ENCODE peak calls at places on chromosomes 5 and 9, in nine cellular contexts. F, D, Z, O, H, M, T, G and A are unnamed samples.
A peak's percentile ranks its signal among the peaks of the same experiment; 100 is the strongest.

GRCh38 chr5:10063997-10064396 is 185.7 kb downstream of the ATPSCKMT start:
- DNase-seq in F (no peak), D (no peak), Z (no peak), O (no peak), H (no peak), M (no peak), T (no peak), G (no peak), A (no peak)

GRCh38 chr9:129566563-129567266 is 54.2 kb downstream of the C9orf50 start:
- DNase-seq in F (no peak), D (no peak), Z (no peak), O (no peak), H (no peak), M (no peak), T (no peak), G (no peak), A (no peak)

GRCh38 chr5:59025734-59026133 is 442.9 kb downstream of the RAB3C start:
- DNase-seq in F (no peak), D (no peak), Z (no peak), O (no peak), H (no peak), M (no peak), T (no peak), G (no peak), A (no peak)

GRCh38 chr5:93705896-93706295 is 35.5 kb downstream of the POU5F2 start:
- DNase-seq in F (peak; percentile 64), D (no peak), Z (no peak), O (no peak), H (no peak), M (no peak), T (no peak), G (no peak), A (no peak)

GRCh38 chr9:35627575-35627974 is 9.4 kb upstream of the CD72 start:
- DNase-seq in F (no peak), D (no peak), Z (no peak), O (no peak), H (no peak), M (peak; percentile 3), T (no peak), G (no peak), A (no peak)

GRCh38 chr9:89598926-89599325 is 5.9 kb upstream of the GADD45G start:
- DNase-seq in F (no peak), D (no peak), Z (no peak), O (no peak), H (no peak), M (no peak), T (no peak), G (no peak), A (no peak)

GRCh38 chr5:141815796-141816180 is 62.4 kb downstream of the PCDH1 start:
- DNase-seq in F (no peak), D (no peak), Z (no peak), O (no peak), H (no peak), M (no peak), T (no peak), G (no peak), A (no peak)

GRCh38 chr9:98491778-98492177 is 217.0 kb downstream of the GABBR2 start:
- DNase-seq in F (peak; percentile 69), D (no peak), Z (no peak), O (no peak), H (no peak), M (no peak), T (no peak), G (no peak), A (no peak)

GRCh38 chr9:69122391-69123141 is 51.5 kb upstream of the TJP2 start:
- DNase-seq in F (peak; percentile 85), D (peak; percentile 69), Z (no peak), O (peak; percentile 65), H (no peak), M (no peak), T (peak; percentile 22), G (no peak), A (no peak)

GRCh38 chr9:120982851-120983250 is 56.3 kb upstream of the TRAF1 start:
- DNase-seq in F (no peak), D (no peak), Z (no peak), O (peak; percentile 11), H (no peak), M (no peak), T (no peak), G (no peak), A (no peak)

GRCh38 chr5:153211052-153211451 is 279.4 kb upstream of the GRIA1 start:
- DNase-seq in F (no peak), D (no peak), Z (no peak), O (no peak), H (no peak), M (no peak), T (no peak), G (no peak), A (no peak)

GRCh38 chr5:13276143-13276542 is 668.3 kb downstream of the DNAH5 start:
- DNase-seq in F (peak; percentile 56), D (no peak), Z (no peak), O (peak; percentile 38), H (no peak), M (no peak), T (no peak), G (no peak), A (no peak)

GRCh38 chr5:54738118-54738972 is 220.8 kb downstream of the SNX18 start:
- DNase-seq in F (peak; percentile 35), D (peak; percentile 73), Z (no peak), O (peak; percentile 57), H (peak; percentile 76), M (peak; percentile 78), T (no peak), G (peak; percentile 91), A (no peak)

GRCh38 chr9:80503692-80504400 is 932.1 kb downstream of the TLE4 start:
- DNase-seq in F (no peak), D (no peak), Z (no peak), O (no peak), H (no peak), M (no peak), T (no peak), G (no peak), A (no peak)

GRCh38 chr9:112361602-112362001 is 18.3 kb upstream of the HSDL2 start:
- DNase-seq in F (no peak), D (no peak), Z (no peak), O (peak; percentile 65), H (no peak), M (no peak), T (peak; percentile 50), G (no peak), A (no peak)

DNA sequence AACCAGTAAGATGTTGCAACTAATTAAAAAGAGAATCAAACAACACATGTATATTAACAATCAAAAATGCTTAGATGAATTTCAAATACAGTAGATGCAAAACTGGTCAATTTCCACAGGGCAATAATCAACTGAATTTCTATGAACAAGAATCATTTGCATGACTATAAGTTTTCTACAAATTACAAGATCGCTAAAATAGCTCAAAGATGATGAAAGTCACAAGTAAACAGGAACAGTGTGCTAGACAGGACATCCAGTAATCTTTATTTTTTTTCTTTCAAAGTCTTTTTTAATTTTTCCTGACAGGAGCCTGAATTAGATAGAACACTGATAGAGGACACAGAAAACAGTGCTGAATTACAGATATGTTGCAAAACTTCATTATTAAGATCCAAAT is 608.2 kb upstream of the DAB2 start:
- DNase-seq in F (no peak), D (no peak), Z (no peak), O (no peak), H (no peak), M (no peak), T (no peak), G (no peak), A (no peak)
- H3K27ac ChIP-seq in F (no peak overlapping the region), D (no peak overlapping the region), Z (no peak overlapping the region), O (no peak overlapping the region), H (no peak overlapping the region), M (no peak overlapping the region), T (no peak overlapping the region), G (no peak overlapping the region), A (no peak overlapping the region)

GRCh38 chr5:83035373-83036170 is 41.6 kb downstream of the TMEM167A start:
- DNase-seq in F (no peak), D (peak; percentile 27), Z (no peak), O (no peak), H (no peak), M (peak; percentile 64), T (no peak), G (peak; percentile 28), A (peak; percentile 72)

GRCh38 chr5:83034552-83035181 is 42.5 kb downstream of the TMEM167A start:
- DNase-seq in F (no peak), D (no peak), Z (no peak), O (no peak), H (no peak), M (no peak), T (no peak), G (peak; percentile 34), A (no peak)

GRCh38 chr5:83031391-83031790 is 45.8 kb downstream of the TMEM167A start:
- DNase-seq in F (peak; percentile 21), D (no peak), Z (no peak), O (no peak), H (no peak), M (no peak), T (no peak), G (no peak), A (no peak)

GRCh38 chr5:83036991-83037390 is 40.2 kb downstream of the TMEM167A start:
- DNase-seq in F (peak; percentile 78), D (no peak), Z (no peak), O (no peak), H (no peak), M (no peak), T (no peak), G (no peak), A (no peak)

DNA sequence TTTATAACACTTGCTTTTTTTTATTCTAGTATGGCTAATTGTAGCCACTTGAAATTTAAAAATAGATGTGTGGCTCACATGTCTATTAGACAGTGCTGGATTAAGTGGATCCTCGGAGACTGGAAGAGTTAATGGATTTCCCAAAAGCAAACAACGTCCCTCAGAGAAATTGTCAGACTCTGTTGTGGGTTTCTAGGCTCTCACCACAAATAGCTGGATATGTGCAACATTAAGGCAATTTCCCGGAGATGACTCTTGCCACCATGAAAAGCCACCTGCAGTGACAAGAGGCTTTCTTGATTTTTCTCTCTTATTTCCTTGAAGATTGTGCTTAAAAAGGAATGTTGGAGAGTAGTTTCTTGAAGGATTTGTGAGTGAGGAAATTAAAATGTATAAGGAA is 43.2 kb downstream of the TMEM167A start:
- DNase-seq in F (no peak), D (no peak), Z (no peak), O (no peak), H (no peak), M (no peak), T (no peak), G (no peak), A (no peak)
- H3K27ac ChIP-seq in F (no peak overlapping the region), D (no peak overlapping the region), Z (no peak overlapping the region), O (no peak overlapping the region), H (no peak overlapping the region), M (no peak overlapping the region), T (no peak overlapping the region), G (no peak overlapping the region), A (peak overlapping the region; percentile 1)

GRCh38 chr5:102863764-102864560 is 108.9 kb downstream of the PAM start:
- DNase-seq in F (no peak), D (no peak), Z (no peak), O (no peak), H (no peak), M (no peak), T (no peak), G (no peak), A (no peak)
- H3K27ac ChIP-seq in F (no peak overlapping the region), D (no peak overlapping the region), Z (no peak overlapping the region), O (no peak overlapping the region), H (no peak overlapping the region), M (peak overlapping the region; percentile 86), T (no peak overlapping the region), G (peak overlapping the region; percentile 83), A (no peak overlapping the region)

DNA sequence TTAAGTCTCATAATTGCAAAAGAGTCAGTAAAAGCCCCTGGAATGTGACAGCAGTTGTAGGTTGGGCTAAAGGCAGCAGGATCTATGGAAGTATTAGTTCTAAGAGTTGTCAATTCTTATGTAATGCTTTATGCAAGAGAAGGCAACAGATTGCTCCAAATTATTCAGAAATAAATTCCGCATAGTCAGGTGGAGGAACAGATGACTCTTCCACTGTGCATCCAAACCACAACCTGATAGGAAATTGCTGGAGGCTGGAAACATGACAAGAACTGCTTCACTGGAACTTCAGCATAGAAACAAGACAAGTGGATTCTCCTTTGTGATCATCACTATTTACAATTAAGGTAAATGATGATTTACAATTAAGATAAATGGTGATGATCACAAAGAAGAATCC is 101.0 kb downstream of the STARD4 start:
- DNase-seq in F (peak; percentile 78), D (no peak), Z (no peak), O (no peak), H (no peak), M (no peak), T (no peak), G (no peak), A (no peak)
- H3K27ac ChIP-seq in F (no peak overlapping the region), D (no peak overlapping the region), Z (no peak overlapping the region), O (no peak overlapping the region), H (no peak overlapping the region), M (no peak overlapping the region), T (no peak overlapping the region), G (no peak overlapping the region), A (no peak overlapping the region)